ENCODE peak calls at places on chromosomes 6 and 20, in eight cellular contexts. One of them, this sample, is unnamed.

GRCh38 chr6:34106900-34107299 is 39.0 kb downstream of the GRM4 start:
- DNase-seq in iPS-NIHi11: no peak
- DNase-seq in NCI-H2171 treated with DMSO at 0.1 percent for 48 hours: no peak
- DNase-seq in effector memory CD4-positive, alpha-beta T cell: no peak
- DNase-seq in transverse colon: no peak
- DNase-seq in T-helper 1 cell: no peak
- DNase-seq in left cardiac atrium: no peak
- DNase-seq in T-helper 9 cell: no peak
- DNase-seq in this sample: no peak

GRCh38 chr20:58818585-58819285 is 32.0 kb downstream of the GNAS-AS1 start:
- DNase-seq in effector memory CD4-positive, alpha-beta T cell: no peak
- DNase-seq in T-helper 1 cell: peak
- DNase-seq in T-helper 9 cell: no peak
- DNase-seq in transverse colon: no peak
- DNase-seq in iPS-NIHi11: no peak
- DNase-seq in NCI-H2171 treated with DMSO at 0.1 percent for 48 hours: no peak
- DNase-seq in left cardiac atrium: no peak
- DNase-seq in this sample: no peak

GRCh38 chr6:143271024-143271423 is 179.5 kb downstream of the ADAT2 start:
- DNase-seq in effector memory CD4-positive, alpha-beta T cell: no peak
- DNase-seq in left cardiac atrium: peak
- DNase-seq in T-helper 1 cell: no peak
- DNase-seq in iPS-NIHi11: no peak
- DNase-seq in NCI-H2171 treated with DMSO at 0.1 percent for 48 hours: peak
- DNase-seq in transverse colon: no peak
- DNase-seq in T-helper 9 cell: no peak
- DNase-seq in this sample: peak

GRCh38 chr6:42201382-42201781 is 6.6 kb upstream of the GUCA1B start:
- DNase-seq in left cardiac atrium: no peak
- DNase-seq in T-helper 1 cell: no peak
- DNase-seq in T-helper 9 cell: no peak
- DNase-seq in iPS-NIHi11: no peak
- DNase-seq in NCI-H2171 treated with DMSO at 0.1 percent for 48 hours: no peak
- DNase-seq in effector memory CD4-positive, alpha-beta T cell: no peak
- DNase-seq in transverse colon: no peak
- DNase-seq in this sample: no peak

GRCh38 chr6:56689114-56689513 is 46.4 kb upstream of the DST start:
- DNase-seq in T-helper 1 cell: no peak
- DNase-seq in transverse colon: no peak
- DNase-seq in iPS-NIHi11: no peak
- DNase-seq in T-helper 9 cell: no peak
- DNase-seq in effector memory CD4-positive, alpha-beta T cell: no peak
- DNase-seq in left cardiac atrium: no peak
- DNase-seq in NCI-H2171 treated with DMSO at 0.1 percent for 48 hours: no peak
- DNase-seq in this sample: no peak

GRCh38 chr6:49205526-49205925 is 257.5 kb downstream of the MMUT start:
- DNase-seq in effector memory CD4-positive, alpha-beta T cell: no peak
- DNase-seq in T-helper 1 cell: no peak
- DNase-seq in transverse colon: no peak
- DNase-seq in NCI-H2171 treated with DMSO at 0.1 percent for 48 hours: no peak
- DNase-seq in left cardiac atrium: no peak
- DNase-seq in T-helper 9 cell: no peak
- DNase-seq in iPS-NIHi11: no peak
- DNase-seq in this sample: no peak

GRCh38 chr20:51540585-51540984 is 1.9 kb downstream of the NFATC2 start:
- DNase-seq in NCI-H2171 treated with DMSO at 0.1 percent for 48 hours: no peak
- DNase-seq in T-helper 1 cell: no peak
- DNase-seq in left cardiac atrium: no peak
- DNase-seq in T-helper 9 cell: no peak
- DNase-seq in iPS-NIHi11: no peak
- DNase-seq in effector memory CD4-positive, alpha-beta T cell: no peak
- DNase-seq in transverse colon: no peak
- DNase-seq in this sample: no peak

GRCh38 chr6:7201732-7202541 is 94.2 kb downstream of the RREB1 start:
- DNase-seq in T-helper 9 cell: no peak
- DNase-seq in NCI-H2171 treated with DMSO at 0.1 percent for 48 hours: no peak
- DNase-seq in left cardiac atrium: peak
- DNase-seq in T-helper 1 cell: no peak
- DNase-seq in iPS-NIHi11: no peak
- DNase-seq in effector memory CD4-positive, alpha-beta T cell: no peak
- DNase-seq in transverse colon: peak
- DNase-seq in this sample: no peak

GRCh38 chr6:151658091-151658490 is 149.4 kb upstream of the ESR1 start:
- DNase-seq in T-helper 9 cell: no peak
- DNase-seq in T-helper 1 cell: no peak
- DNase-seq in transverse colon: no peak
- DNase-seq in left cardiac atrium: no peak
- DNase-seq in iPS-NIHi11: no peak
- DNase-seq in NCI-H2171 treated with DMSO at 0.1 percent for 48 hours: no peak
- DNase-seq in effector memory CD4-positive, alpha-beta T cell: no peak
- DNase-seq in this sample: no peak

GRCh38 chr6:166032366-166033171 is 135.1 kb downstream of the TBXT start:
- DNase-seq in left cardiac atrium: peak
- DNase-seq in iPS-NIHi11: no peak
- DNase-seq in T-helper 9 cell: no peak
- DNase-seq in T-helper 1 cell: no peak
- DNase-seq in transverse colon: peak
- DNase-seq in effector memory CD4-positive, alpha-beta T cell: no peak
- DNase-seq in NCI-H2171 treated with DMSO at 0.1 percent for 48 hours: no peak
- DNase-seq in this sample: no peak

GRCh38 chr6:22612241-22612640 is 42.9 kb downstream of the HDGFL1 start:
- DNase-seq in T-helper 9 cell: no peak
- DNase-seq in transverse colon: no peak
- DNase-seq in left cardiac atrium: no peak
- DNase-seq in T-helper 1 cell: no peak
- DNase-seq in NCI-H2171 treated with DMSO at 0.1 percent for 48 hours: no peak
- DNase-seq in iPS-NIHi11: no peak
- DNase-seq in effector memory CD4-positive, alpha-beta T cell: no peak
- DNase-seq in this sample: no peak

GRCh38 chr6:77425676-77426075 is 37.6 kb downstream of the HTR1B start:
- DNase-seq in transverse colon: no peak
- DNase-seq in NCI-H2171 treated with DMSO at 0.1 percent for 48 hours: no peak
- DNase-seq in T-helper 1 cell: no peak
- DNase-seq in left cardiac atrium: no peak
- DNase-seq in effector memory CD4-positive, alpha-beta T cell: no peak
- DNase-seq in iPS-NIHi11: no peak
- DNase-seq in T-helper 9 cell: no peak
- DNase-seq in this sample: no peak

GRCh38 chr20:24033151-24033550 is 44.6 kb upstream of the GGTLC1 start:
- DNase-seq in transverse colon: no peak
- DNase-seq in NCI-H2171 treated with DMSO at 0.1 percent for 48 hours: no peak
- DNase-seq in T-helper 9 cell: no peak
- DNase-seq in effector memory CD4-positive, alpha-beta T cell: no peak
- DNase-seq in T-helper 1 cell: peak
- DNase-seq in left cardiac atrium: no peak
- DNase-seq in iPS-NIHi11: no peak
- DNase-seq in this sample: no peak

GRCh38 chr6:106631356-106631755 is 2.0 kb downstream of the QRSL1 start:
- DNase-seq in left cardiac atrium: no peak
- DNase-seq in T-helper 1 cell: no peak
- DNase-seq in iPS-NIHi11: no peak
- DNase-seq in NCI-H2171 treated with DMSO at 0.1 percent for 48 hours: no peak
- DNase-seq in T-helper 9 cell: no peak
- DNase-seq in effector memory CD4-positive, alpha-beta T cell: no peak
- DNase-seq in transverse colon: no peak
- DNase-seq in this sample: no peak

GRCh38 chr6:19613678-19614077 is 223.5 kb upstream of the ID4 start:
- DNase-seq in iPS-NIHi11: no peak
- DNase-seq in transverse colon: no peak
- DNase-seq in NCI-H2171 treated with DMSO at 0.1 percent for 48 hours: no peak
- DNase-seq in T-helper 1 cell: no peak
- DNase-seq in left cardiac atrium: no peak
- DNase-seq in effector memory CD4-positive, alpha-beta T cell: no peak
- DNase-seq in T-helper 9 cell: no peak
- DNase-seq in this sample: no peak

GRCh38 chr20:32352101-32352720 is 5.9 kb upstream of the ASXL1 start:
- DNase-seq in T-helper 1 cell: peak
- DNase-seq in transverse colon: peak
- DNase-seq in T-helper 9 cell: no peak
- DNase-seq in effector memory CD4-positive, alpha-beta T cell: no peak
- DNase-seq in left cardiac atrium: no peak
- DNase-seq in iPS-NIHi11: no peak
- DNase-seq in NCI-H2171 treated with DMSO at 0.1 percent for 48 hours: no peak
- DNase-seq in this sample: no peak

GRCh38 chr20:46814366-46815232 is 80.0 kb upstream of the EYA2 start:
- DNase-seq in iPS-NIHi11: peak
- DNase-seq in T-helper 9 cell: no peak
- DNase-seq in transverse colon: no peak
- DNase-seq in NCI-H2171 treated with DMSO at 0.1 percent for 48 hours: peak
- DNase-seq in T-helper 1 cell: no peak
- DNase-seq in left cardiac atrium: no peak
- DNase-seq in effector memory CD4-positive, alpha-beta T cell: no peak
- DNase-seq in this sample: peak

GRCh38 chr6:144364208-144364718 is 79.1 kb downstream of the UTRN start:
- DNase-seq in left cardiac atrium: no peak
- DNase-seq in effector memory CD4-positive, alpha-beta T cell: no peak
- DNase-seq in NCI-H2171 treated with DMSO at 0.1 percent for 48 hours: no peak
- DNase-seq in T-helper 9 cell: no peak
- DNase-seq in transverse colon: no peak
- DNase-seq in iPS-NIHi11: no peak
- DNase-seq in T-helper 1 cell: no peak
- DNase-seq in this sample: no peak

GRCh38 chr6:7545509-7546369 is 4.3 kb downstream of the DSP start:
- DNase-seq in iPS-NIHi11: no peak
- DNase-seq in NCI-H2171 treated with DMSO at 0.1 percent for 48 hours: no peak
- DNase-seq in left cardiac atrium: no peak
- DNase-seq in T-helper 1 cell: no peak
- DNase-seq in transverse colon: no peak
- DNase-seq in T-helper 9 cell: no peak
- DNase-seq in effector memory CD4-positive, alpha-beta T cell: no peak
- DNase-seq in this sample: no peak

GRCh38 chr6:88914180-88914579 is 49.2 kb downstream of the RNGTT start:
- DNase-seq in NCI-H2171 treated with DMSO at 0.1 percent for 48 hours: no peak
- DNase-seq in effector memory CD4-positive, alpha-beta T cell: no peak
- DNase-seq in T-helper 1 cell: no peak
- DNase-seq in iPS-NIHi11: no peak
- DNase-seq in T-helper 9 cell: no peak
- DNase-seq in transverse colon: no peak
- DNase-seq in left cardiac atrium: no peak
- DNase-seq in this sample: no peak

GRCh38 chr6:160102956-160103824 is 18.4 kb upstream of the SLC22A1 start:
- DNase-seq in T-helper 1 cell: peak
- DNase-seq in left cardiac atrium: no peak
- DNase-seq in NCI-H2171 treated with DMSO at 0.1 percent for 48 hours: no peak
- DNase-seq in T-helper 9 cell: no peak
- DNase-seq in iPS-NIHi11: peak
- DNase-seq in effector memory CD4-positive, alpha-beta T cell: no peak
- DNase-seq in transverse colon: peak
- DNase-seq in this sample: peak

GRCh38 chr6:37547564-37548061 is 47.9 kb upstream of the CCDC167 start:
- DNase-seq in T-helper 9 cell: no peak
- DNase-seq in NCI-H2171 treated with DMSO at 0.1 percent for 48 hours: peak
- DNase-seq in transverse colon: no peak
- DNase-seq in effector memory CD4-positive, alpha-beta T cell: no peak
- DNase-seq in iPS-NIHi11: no peak
- DNase-seq in T-helper 1 cell: peak
- DNase-seq in left cardiac atrium: no peak
- DNase-seq in this sample: no peak